ENCODE peak calls at places on chromosome 21, in four cellular contexts. T, B, F and S are unnamed samples.

GRCh38 chr21:27693376-27693775 is 726.5 kb upstream of the ADAMTS5 start:
- DNase-seq in T (no peak), B (no peak), F (no peak), S (no peak)

GRCh38 chr21:32181415-32181814 is 97.4 kb downstream of the MIS18A start:
- DNase-seq in T (no peak), B (no peak), F (no peak), S (peak)

GRCh38 chr21:35203093-35204021 is 154.3 kb upstream of the RUNX1 start:
- DNase-seq in T (no peak), B (no peak), F (no peak), S (no peak)

GRCh38 chr21:39788383-39788782 is 43.4 kb downstream of the IGSF5 start:
- DNase-seq in T (peak), B (no peak), F (peak), S (peak)

GRCh38 chr21:41560701-41561158 is 52.8 kb upstream of the TMPRSS2 start:
- DNase-seq in T (no peak), B (no peak), F (no peak), S (no peak)

GRCh38 chr21:38669186-38669585 is 136.5 kb upstream of the ETS2 start:
- DNase-seq in T (peak), B (no peak), F (peak), S (peak)

GRCh38 chr21:39022035-39022900 is 161.0 kb downstream of the PSMG1 start:
- DNase-seq in T (no peak), B (no peak), F (no peak), S (no peak)

GRCh38 chr21:30831194-30831765 is 1.7 kb upstream of the KRTAP7-1 start:
- DNase-seq in T (peak), B (no peak), F (peak), S (peak)

GRCh38 chr21:41620541-41620940 is 112.6 kb upstream of the TMPRSS2 start:
- DNase-seq in T (no peak), B (no peak), F (no peak), S (no peak)

GRCh38 chr21:28927122-28927521 is 65.6 kb downstream of the LTN1 start:
- DNase-seq in T (no peak), B (no peak), F (no peak), S (no peak)

GRCh38 chr21:28928578-28929124 is 64.0 kb downstream of the LTN1 start:
- DNase-seq in T (no peak), B (no peak), F (no peak), S (no peak)

GRCh38 chr21:28922368-28922767 is 70.3 kb downstream of the LTN1 start:
- DNase-seq in T (no peak), B (no peak), F (no peak), S (no peak)

DNA sequence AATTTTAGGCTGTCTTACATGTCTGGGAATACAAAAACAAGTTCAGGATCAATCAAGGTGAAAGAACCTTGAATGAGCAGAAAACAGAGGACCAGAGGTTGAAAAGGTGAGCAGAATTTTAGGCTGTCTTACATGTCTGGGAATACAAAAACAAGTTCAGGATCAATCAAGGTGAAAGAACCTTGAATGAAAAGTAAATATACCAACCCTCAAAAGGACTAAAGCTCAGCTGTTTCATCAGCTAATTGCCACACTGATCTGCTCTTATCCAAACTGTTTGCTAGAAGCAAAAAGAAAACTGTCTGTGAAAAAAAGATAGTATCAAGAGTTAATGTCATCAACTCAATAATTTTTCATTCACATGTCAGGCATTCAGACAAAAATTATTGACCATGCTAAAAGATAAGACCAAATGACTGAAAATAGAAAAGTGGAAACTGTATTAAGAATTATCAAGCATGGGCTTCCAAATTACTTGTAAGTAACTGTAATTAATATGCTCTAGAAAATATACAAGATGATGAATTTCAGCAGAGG is 69.2 kb downstream of the LTN1 start:
- DNase-seq in T (no peak), B (no peak), F (peak), S (no peak)
- TF ChIP-seq FOXK2 in T (no peak), B (no peak), F (no peak), S (no peak)

GRCh38 chr21:42970946-42971653 is 3.3 kb upstream of the PKNOX1 start:
- DNase-seq in T (no peak), B (no peak), F (no peak), S (no peak)
- TF ChIP-seq FOXK2 in T (no peak), B (no peak), F (no peak), S (no peak)

DNA sequence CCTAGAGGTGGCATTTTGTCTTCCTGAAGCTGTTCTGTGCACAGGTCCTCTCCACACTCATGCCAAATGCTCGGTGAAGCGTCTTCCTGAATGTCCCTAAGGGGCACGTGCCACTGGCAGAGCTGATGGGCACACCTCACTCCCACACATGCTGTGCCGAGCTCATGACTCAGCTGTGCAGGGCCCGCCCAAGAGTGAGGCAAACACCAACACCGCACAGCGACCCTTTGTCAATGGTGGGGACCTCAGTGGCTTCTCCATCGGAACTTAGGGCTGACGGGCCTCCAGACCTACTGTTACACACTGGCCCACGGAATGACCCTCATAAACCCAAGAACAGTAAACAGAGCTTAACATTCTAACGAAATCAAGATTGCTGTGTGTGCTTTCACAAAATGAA is 89.2 kb downstream of the SIM2 start:
- DNase-seq in T (no peak), B (no peak), F (no peak), S (no peak)
- TF ChIP-seq FOXK2 in T (no peak), B (no peak), F (no peak), S (no peak)

GRCh38 chr21:37207441-37208009 is 59.6 kb downstream of the VPS26C start:
- DNase-seq in T (no peak), B (peak), F (peak), S (no peak)

GRCh38 chr21:37206531-37206930 is 60.6 kb downstream of the VPS26C start:
- DNase-seq in T (no peak), B (no peak), F (no peak), S (no peak)

GRCh38 chr21:37208741-37209225 is 58.4 kb downstream of the VPS26C start:
- DNase-seq in T (no peak), B (no peak), F (no peak), S (no peak)

GRCh38 chr21:37210017-37210593 is 57.0 kb downstream of the VPS26C start:
- DNase-seq in T (no peak), B (no peak), F (no peak), S (peak)

DNA sequence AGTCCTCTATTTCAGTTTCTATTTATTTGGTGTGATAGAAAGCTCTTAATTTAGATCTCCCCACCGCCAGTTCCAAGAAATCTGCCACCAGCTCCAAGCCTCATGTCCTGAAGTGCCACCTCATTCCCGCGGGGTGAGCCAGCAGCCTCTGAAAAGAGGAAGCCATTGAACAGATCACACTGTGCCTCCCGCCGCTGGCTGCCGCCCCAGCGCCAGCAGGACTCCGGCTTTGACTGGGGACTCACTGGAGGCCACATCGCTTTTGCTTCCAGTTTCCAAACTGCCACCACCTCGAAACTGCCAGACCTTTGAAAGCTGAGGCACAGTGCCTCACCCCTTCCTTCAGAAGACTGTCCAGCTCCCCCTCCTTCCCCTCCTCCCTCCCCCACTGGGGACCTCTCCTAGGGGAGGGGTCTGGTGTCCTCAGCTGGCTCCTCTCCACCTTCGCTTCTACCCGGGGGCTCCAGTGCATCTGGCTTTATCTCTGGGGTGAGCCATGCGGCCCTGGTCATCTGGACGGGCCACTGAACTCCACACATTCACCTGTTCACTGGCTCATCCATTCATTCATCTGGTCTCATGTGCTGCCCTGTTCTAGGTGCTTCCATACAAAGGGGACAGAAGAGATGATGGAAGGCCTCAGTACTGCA is 59.0 kb downstream of the VPS26C start:
- DNase-seq in T (no peak), B (peak), F (peak), S (peak)
- TF ChIP-seq FOXK2 in T (no peak), B (no peak), F (no peak), S (no peak)

DNA sequence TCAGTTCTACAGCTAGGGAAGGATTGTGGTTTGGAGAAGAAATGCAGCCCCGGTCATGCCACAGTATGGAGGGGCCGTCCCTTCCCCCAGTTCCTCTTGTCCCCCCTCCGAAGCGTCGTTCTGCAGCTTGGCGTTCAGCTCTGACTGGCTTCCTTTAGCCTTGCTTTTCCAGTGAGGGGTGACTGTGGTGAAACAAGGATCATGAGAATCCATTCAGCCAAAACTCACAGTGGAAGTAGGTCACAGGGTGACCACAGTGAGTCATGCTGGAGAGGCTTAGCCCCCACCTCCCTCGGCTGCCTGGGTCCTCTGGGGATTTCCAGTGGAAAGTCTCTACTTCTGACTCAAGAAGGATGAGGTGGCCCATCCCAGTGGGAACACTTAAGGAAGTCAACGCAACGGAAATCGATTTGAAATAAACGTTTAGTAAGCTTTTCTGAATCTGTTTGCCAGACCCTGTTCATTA is 37.3 kb upstream of the COL6A2 start:
- DNase-seq in T (no peak), B (no peak), F (no peak), S (no peak)
- TF ChIP-seq FOXK2 in T (no peak), B (no peak), F (no peak), S (no peak)

DNA sequence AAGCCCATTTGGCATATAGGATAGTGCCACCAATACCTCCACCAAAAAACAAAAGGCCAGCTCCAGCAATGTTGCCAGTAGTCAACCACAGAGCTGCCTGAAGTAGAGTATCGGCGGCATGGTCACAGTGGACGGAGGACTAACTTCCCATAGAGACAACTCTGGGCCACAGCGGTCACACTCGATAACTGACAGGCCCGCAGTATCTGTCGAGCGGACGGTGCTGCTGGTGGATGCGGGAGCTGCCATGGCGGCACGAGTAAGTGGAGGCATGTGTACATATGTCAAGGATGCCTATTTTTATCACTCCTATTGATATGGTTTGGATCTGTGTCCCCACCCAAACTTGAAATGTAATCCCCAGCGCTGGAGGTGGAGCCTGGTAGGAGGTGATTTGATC is 4.1 kb downstream of the KRTAP12-1 start:
- DNase-seq in T (no peak), B (no peak), F (no peak), S (no peak)
- TF ChIP-seq FOXK2 in T (no peak), B (no peak), F (no peak), S (no peak)